ENCODE peak calls at places on chromosomes 5 and 9, in four cellular contexts. E is K562, L is hepatocyte, C is lower lobe of right lung. Y is an unnamed sample. For H3K4me1, the result is how much of the 10 kb centered on the place peaks cover.

GRCh38 chr5:61270510-61271165 is 61.4 kb upstream of the ZSWIM6 start:
- DNase-seq in E (no peak), C (no peak), L (no peak), Y (no peak)

GRCh38 chr9:13189362-13189761 is 90.1 kb downstream of the MPDZ start:
- DNase-seq in L (no peak), C (no peak), E (no peak), Y (no peak)

GRCh38 chr5:66830636-66831035 is 234.4 kb downstream of the MAST4 start:
- DNase-seq in L (no peak), C (no peak), E (no peak), Y (no peak)

GRCh38 chr9:136372561-136373299 is 739 bp downstream of the CARD9 start:
- DNase-seq in C (peak), L (peak), E (peak), Y (peak)

GRCh38 chr5:139689631-139690384 is 41.7 kb downstream of the CXXC5 start:
- DNase-seq in E (peak), C (no peak), L (peak), Y (no peak)

GRCh38 chr9:447230-448025 is 232.8 kb downstream of the DOCK8 start:
- DNase-seq in C (no peak), E (peak), L (peak), Y (no peak)

GRCh38 chr5:72295539-72295938 is 24.5 kb downstream of the MRPS27 start:
- DNase-seq in E (no peak), C (no peak), L (no peak), Y (no peak)

GRCh38 chr9:136947955-136948510 is 3.0 kb downstream of the C8G start:
- DNase-seq in C (no peak), E (peak), L (peak), Y (peak)

GRCh38 chr5:93574939-93575241 is 6.1 kb downstream of the NR2F1-AS1 start:
- DNase-seq in E (no peak), L (no peak), C (no peak), Y (no peak)

GRCh38 chr5:179166886-179167841 is 107.0 kb downstream of the ZNF354C start:
- DNase-seq in C (peak), E (peak), L (peak), Y (peak)

GRCh38 chr9:123269316-123269715 is 930 bp upstream of the STRBP start:
- DNase-seq in E (no peak), C (no peak), L (no peak), Y (no peak)

GRCh38 chr5:141858084-141858765 is 20.0 kb downstream of the PCDH1 start:
- DNase-seq in C (no peak), E (no peak), L (no peak), Y (no peak)

GRCh38 chr9:124483481-124483880 is 23.7 kb downstream of the NR5A1 start:
- DNase-seq in L (no peak), E (no peak), C (no peak), Y (no peak)

GRCh38 chr5:65620021-65620420 is 4.1 kb downstream of the TRIM23 start:
- DNase-seq in E (no peak), L (no peak), C (no peak), Y (no peak)

GRCh38 chr5:64040496-64040895 is 78.3 kb upstream of the HTR1A start:
- DNase-seq in L (no peak), E (no peak), C (no peak), Y (no peak)

GRCh38 chr9:136326061-136326776 is 1.1 kb upstream of the GPSM1 start:
- DNase-seq in L (peak), E (no peak), C (no peak), Y (no peak)

GRCh38 chr5:139745121-139745799 is 50.3 kb upstream of the PSD2 start:
- DNase-seq in C (no peak), L (peak), E (peak), Y (peak)

GRCh38 chr9:34163439-34163838 is 15.4 kb upstream of the UBAP1 start:
- DNase-seq in E (no peak), L (no peak), C (no peak), Y (no peak)

GRCh38 chr9:81848472-81848871 is 79.8 kb upstream of the SPATA31D4 start:
- DNase-seq in L (peak), E (no peak), C (no peak), Y (no peak)

GRCh38 chr9:2340046-2340760 is 281.4 kb upstream of the VLDLR start:
- DNase-seq in E (no peak), C (no peak), L (no peak), Y (no peak)

GRCh38 chr5:126403871-126404270 is 19.3 kb upstream of the GRAMD2B start:
- DNase-seq in C (no peak), L (no peak), E (no peak), Y (no peak)

GRCh38 chr9:97397220-97397619 is 14.7 kb upstream of the TDRD7 start:
- DNase-seq in E (no peak), C (no peak), L (no peak), Y (no peak)

GRCh38 chr5:151200913-151201445 is 22.9 kb downstream of the CCDC69 start:
- DNase-seq in L (no peak), C (no peak), E (no peak), Y (no peak)

GRCh38 chr5:17302138-17302537 is 84.7 kb downstream of the BASP1 start:
- DNase-seq in L (no peak), C (no peak), E (no peak), Y (no peak)

GRCh38 chr5:59328801-59329296 is 564.7 kb downstream of the PDE4D start:
- DNase-seq in E (no peak), C (no peak), L (peak), Y (no peak)

GRCh38 chr9:68873179-68873578 is 140.7 kb downstream of the PRKACG start:
- DNase-seq in C (no peak), E (no peak), L (no peak), Y (no peak)

GRCh38 chr5:14505310-14506140 is 76.1 kb upstream of the OTULINL start:
- DNase-seq in L (no peak), C (no peak), E (peak), Y (no peak)

GRCh38 chr5:157828949-157829639 is 29.9 kb downstream of the CLINT1 start:
- DNase-seq in E (peak), C (no peak), L (no peak), Y (no peak)

GRCh38 chr5:57171818-57172465 is 1.9 kb upstream of the GPBP1 start:
- DNase-seq in L (peak), C (no peak), E (peak), Y (no peak)

GRCh38 chr5:35853652-35854051 is 3.0 kb upstream of the IL7R start:
- DNase-seq in C (peak), L (no peak), E (no peak), Y (peak)

GRCh38 chr5:35851282-35851681 is 5.4 kb upstream of the IL7R start:
- DNase-seq in L (no peak), C (no peak), E (no peak), Y (no peak)

GRCh38 chr5:35854248-35854647 is 2.4 kb upstream of the IL7R start:
- DNase-seq in C (no peak), E (no peak), L (no peak), Y (no peak)

GRCh38 chr5:35852084-35852734 is 4.5 kb upstream of the IL7R start:
- DNase-seq in E (no peak), C (no peak), L (no peak), Y (no peak)

GRCh38 chr5:35849850-35850249 is 6.8 kb upstream of the IL7R start:
- DNase-seq in C (no peak), E (no peak), L (no peak), Y (no peak)
- H3K4me1 ChIP-seq in C (under half), E (under half), L (under half), Y (under half)

GRCh38 chr9:70405808-70406445 is 8.5 kb downstream of the KLF9 start:
- DNase-seq in L (no peak), C (no peak), E (no peak), Y (no peak)

GRCh38 chr9:70409280-70409679 is 5.2 kb downstream of the KLF9 start:
- DNase-seq in E (no peak), L (no peak), C (no peak), Y (no peak)

GRCh38 chr9:70408393-70409040 is 5.9 kb downstream of the KLF9 start:
- DNase-seq in L (no peak), E (no peak), C (no peak), Y (no peak)

GRCh38 chr9:70406446-70406862 is 8.0 kb downstream of the KLF9 start:
- DNase-seq in C (no peak), E (peak), L (no peak), Y (no peak)

DNA sequence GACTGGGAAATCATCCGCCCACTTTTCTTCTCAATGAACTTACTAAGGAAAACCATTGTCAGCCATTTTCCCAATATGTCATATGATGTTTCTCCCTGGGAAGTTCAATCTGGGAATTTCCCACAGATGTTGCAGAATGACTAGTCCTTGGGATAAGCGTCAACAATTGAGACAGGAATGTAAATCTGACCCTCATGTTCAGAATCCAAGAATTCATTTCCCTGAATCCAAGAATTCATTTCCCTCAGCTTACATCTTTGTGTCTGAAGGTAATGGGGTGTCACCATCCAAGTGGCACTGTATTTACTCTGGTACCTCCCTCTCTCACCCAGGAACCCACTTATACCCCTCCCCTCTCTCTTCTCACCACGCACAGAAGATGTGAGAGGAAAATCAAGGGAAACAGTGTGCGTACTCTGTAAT is 7.4 kb downstream of the KLF9 start:
- DNase-seq in L (no peak), C (no peak), E (no peak), Y (no peak)
- H3K4me3 ChIP-seq in L (no peak), C (peak), E (no peak), Y (no peak)

GRCh38 chr5:54518146-54519082 is 855 bp downstream of the SNX18 start:
- DNase-seq in L (peak), C (peak), E (peak), Y (peak)

GRCh38 chr5:54519083-54519541 is 1.6 kb downstream of the SNX18 start:
- DNase-seq in E (no peak), L (no peak), C (peak), Y (peak)

GRCh38 chr5:54522080-54522479 is 4.5 kb downstream of the SNX18 start:
- DNase-seq in L (no peak), E (no peak), C (no peak), Y (no peak)

GRCh38 chr5:54520940-54521339 is 3.4 kb downstream of the SNX18 start:
- DNase-seq in C (no peak), L (no peak), E (no peak), Y (no peak)

DNA sequence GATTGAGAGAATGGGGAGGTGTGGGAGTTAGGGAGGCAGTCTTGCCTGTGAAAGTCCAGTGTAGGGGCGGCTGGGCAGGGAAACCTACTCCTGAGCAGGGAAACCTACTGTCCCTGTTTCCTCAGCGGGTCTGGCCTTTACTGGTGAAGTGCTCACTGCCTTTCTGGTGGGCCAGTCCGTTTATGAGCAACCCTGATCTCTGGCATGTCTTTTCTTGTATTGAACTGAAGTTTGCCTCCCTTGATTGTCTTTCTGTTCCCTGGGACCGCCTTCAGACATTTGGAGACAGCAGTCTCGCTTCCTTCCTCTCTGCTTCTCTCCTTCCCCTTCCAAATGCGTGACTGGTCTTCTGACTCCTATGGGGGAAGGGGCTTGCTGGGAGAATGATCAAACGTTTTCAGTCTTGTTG is 2.9 kb downstream of the SNX18 start:
- DNase-seq in E (peak), C (no peak), L (peak), Y (peak)
- H3K4me1 ChIP-seq in E (under half), C (half or more), L (under half), Y (under half)

DNA sequence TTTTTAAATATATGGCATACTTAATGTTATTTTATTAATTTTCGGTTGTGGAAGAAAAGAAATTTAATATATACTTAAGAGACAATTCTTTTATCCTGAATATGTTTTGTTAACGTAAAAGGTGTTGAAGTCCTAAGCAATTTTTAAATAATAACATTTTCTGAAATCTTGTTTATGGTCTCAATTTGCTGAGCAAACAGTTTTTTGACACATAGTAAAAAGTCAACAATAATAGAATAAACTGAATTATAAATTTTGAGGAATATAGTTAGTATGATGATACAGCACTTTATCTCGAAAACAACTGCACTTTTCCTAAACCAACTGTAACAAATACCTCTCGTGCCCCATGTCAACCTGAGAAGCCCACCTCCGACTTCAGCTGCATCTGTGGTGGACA is 229.8 kb upstream of the TARS1 start:
- DNase-seq in L (no peak), C (no peak), E (no peak), Y (no peak)
- H3K4me3 ChIP-seq in L (no peak), C (no peak), E (no peak), Y (no peak)

DNA sequence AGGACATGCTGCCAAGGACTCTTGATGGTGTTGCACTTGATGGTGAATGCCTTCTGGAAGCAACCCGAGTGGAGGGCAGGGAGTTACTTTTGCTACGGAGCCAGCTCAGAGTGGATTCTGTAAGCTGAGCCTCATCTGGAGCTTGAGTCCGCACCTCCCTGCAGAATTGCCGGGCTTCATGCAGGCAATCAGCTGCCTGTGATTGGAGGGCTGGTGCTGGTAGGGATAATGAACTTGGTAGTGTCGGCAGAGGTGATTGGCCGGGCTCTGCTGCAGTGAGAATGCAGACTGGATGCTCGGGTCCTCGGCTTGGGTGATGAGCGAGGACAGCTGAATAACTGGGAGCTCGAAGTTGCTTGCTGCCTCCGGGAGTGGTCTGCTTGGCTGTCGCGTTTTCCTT is 23.1 kb downstream of the SLC25A25 start:
- DNase-seq in C (peak), L (peak), E (no peak), Y (peak)
- H3K4me1 ChIP-seq in C (half or more), L (under half), E (half or more), Y (under half)

DNA sequence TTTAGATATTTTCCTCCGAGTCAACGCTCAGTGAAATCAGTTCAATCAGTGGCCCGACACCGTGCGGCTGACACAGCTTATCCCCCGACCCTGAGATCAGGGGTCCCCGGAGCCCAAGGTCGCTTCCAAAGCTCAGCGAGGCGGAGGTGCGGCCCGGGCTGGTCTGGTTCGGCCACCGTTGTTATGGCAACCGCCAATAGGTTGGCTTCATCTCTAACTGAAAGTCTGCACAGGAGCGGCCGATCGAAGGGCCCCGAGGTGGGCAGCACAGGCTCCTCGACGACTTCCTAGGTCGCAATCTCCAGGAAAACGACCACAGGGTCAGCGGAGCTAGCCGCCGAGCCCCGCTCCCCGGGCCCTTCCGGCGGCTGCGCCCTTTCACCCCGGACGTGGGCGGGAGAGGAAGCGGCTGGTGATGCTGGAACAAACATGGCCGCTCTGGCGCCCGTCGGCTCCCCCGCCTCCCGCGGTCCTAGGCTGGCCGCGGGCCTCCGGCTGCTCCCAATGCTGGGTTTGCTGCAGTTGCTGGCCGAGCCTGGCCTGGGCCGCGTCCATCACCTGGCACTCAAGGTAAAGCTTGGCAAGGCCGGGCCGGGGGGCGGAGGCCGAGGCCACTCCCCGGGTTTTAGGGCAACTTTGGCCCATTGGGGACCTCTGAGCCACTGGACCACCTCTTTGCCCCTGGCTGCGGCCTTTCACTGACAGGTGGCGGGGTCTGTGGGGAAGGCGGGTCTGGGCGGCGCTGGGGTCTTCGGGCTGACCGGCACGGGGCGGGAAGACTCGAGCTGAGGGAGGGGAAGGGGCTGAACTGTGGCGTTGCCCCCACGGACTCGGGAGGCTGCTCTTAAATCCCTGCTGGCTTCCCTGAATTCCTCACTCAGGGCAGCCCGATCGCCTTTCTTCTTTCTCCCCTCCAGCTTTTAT is at the start of gene GPR107:
- DNase-seq in L (peak), E (peak), C (peak), Y (peak)
- H3K4me3 ChIP-seq in L (peak), E (peak), C (peak), Y (peak)

GRCh38 chr5:95959964-95960801 is 1.5 kb downstream of the ELL2 start:
- DNase-seq in C (no peak), L (peak), E (no peak), Y (no peak)
- H3K4me1 ChIP-seq in C (half or more), L (under half), E (under half), Y (under half)

GRCh38 chr9:110156902-110157301 is 51.1 kb downstream of the C9orf152 start:
- DNase-seq in L (no peak), C (no peak), E (no peak), Y (no peak)
- H3K4me3 ChIP-seq in L (no peak), C (no peak), E (no peak), Y (no peak)

Y was measured in aorta.